ENCODE peak calls at places on chromosomes 16 and 17, in four cellular contexts. E is psoas muscle, B is A172, T is Ammon's horn. V is an unnamed sample.

GRCh38 chr17:53950207-53950857 is 127.6 kb downstream of the KIF2B start:
- DNase-seq in E (no peak), B (no peak), T (no peak), V (no peak)

GRCh38 chr17:81701288-81702071 is 1.7 kb upstream of the MRPL12 start:
- DNase-seq in E (no peak), B (no peak), T (no peak), V (no peak)

GRCh38 chr16:57559075-57559790 is 16.8 kb downstream of the ADGRG5 start:
- DNase-seq in E (no peak), B (no peak), T (no peak), V (no peak)

GRCh38 chr17:65514082-65514481 is 47.4 kb downstream of the AXIN2 start:
- DNase-seq in E (no peak), B (peak; percentile 19), T (no peak), V (no peak)

GRCh38 chr17:72611172-72611571 is 481.3 kb downstream of the SLC39A11 start:
- DNase-seq in E (no peak), B (no peak), T (no peak), V (no peak)

GRCh38 chr17:19759934-19760530 is 11.9 kb upstream of the ALDH3A1 start:
- DNase-seq in E (peak; percentile 41), B (no peak), T (no peak), V (no peak)

GRCh38 chr16:88656291-88656980 is 5.6 kb upstream of the CYBA start:
- DNase-seq in E (no peak), B (peak; percentile 75), T (no peak), V (no peak)

GRCh38 chr17:73941919-73942530 is 261.5 kb upstream of the RPL38 start:
- DNase-seq in E (no peak), B (no peak), T (no peak), V (no peak)

GRCh38 chr16:69328854-69329316 is 1.5 kb downstream of the PDF start:
- DNase-seq in E (no peak), B (peak; percentile 55), T (peak; percentile 42), V (no peak)

GRCh38 chr16:56576585-56577299 is 11.9 kb downstream of the MT4 start:
- DNase-seq in E (peak; percentile 85), B (peak; percentile 67), T (peak; percentile 40), V (peak; percentile 66)

GRCh38 chr17:29572691-29573557 is 4.4 kb downstream of the TP53I13 start:
- DNase-seq in E (peak; percentile 84), B (no peak), T (peak; percentile 65), V (peak; percentile 73)

GRCh38 chr17:10107320-10108165 is 90.9 kb downstream of the GAS7 start:
- DNase-seq in E (no peak), B (no peak), T (peak; percentile 67), V (peak; percentile 42)

GRCh38 chr17:61385869-61386245 is 13.8 kb upstream of the TBX2 start:
- DNase-seq in E (no peak), B (no peak), T (no peak), V (no peak)

GRCh38 chr17:72136692-72137550 is 16.1 kb downstream of the SOX9 start:
- DNase-seq in E (no peak), B (peak; percentile 59), T (no peak), V (no peak)

GRCh38 chr16:89922477-89922883 is 662 bp upstream of the TUBB3 start:
- DNase-seq in E (peak; percentile 75), B (peak; percentile 95), T (no peak), V (peak; percentile 69)

GRCh38 chr16:55754056-55754455 is 78.8 kb downstream of the CES1 start:
- DNase-seq in E (no peak), B (no peak), T (no peak), V (no peak)

GRCh38 chr17:76546556-76547182 is 6.8 kb downstream of the PRCD start:
- DNase-seq in E (no peak), B (peak; percentile 36), T (no peak), V (no peak)

GRCh38 chr16:48537909-48538745 is 71.9 kb downstream of the N4BP1 start:
- DNase-seq in E (peak; percentile 76), B (no peak), T (peak; percentile 69), V (peak; percentile 69)

GRCh38 chr17:49574283-49574892 is 1.3 kb upstream of the NXPH3 start:
- DNase-seq in E (peak; percentile 46), B (no peak), T (peak; percentile 65), V (no peak)

GRCh38 chr17:64572682-64573154 is 65.9 kb downstream of the CEP95 start:
- DNase-seq in E (no peak), B (peak; percentile 46), T (no peak), V (no peak)

GRCh38 chr17:28597606-28598383 is 1.0 kb downstream of the SPAG5 start:
- DNase-seq in E (no peak), B (no peak), T (no peak), V (no peak)

GRCh38 chr17:37191219-37191618 is 184.6 kb upstream of the C17orf78 start:
- DNase-seq in E (no peak), B (peak; percentile 67), T (no peak), V (no peak)